ENCODE peak calls at places on chromosomes 7 and 10, in four cellular contexts. One of them, this sample, is unnamed.

GRCh38 chr10:52383088-52383487 is 69.0 kb downstream of the DKK1 start:
- DNase-seq in transverse colon: no peak
- DNase-seq in activated CD8-positive, alpha-beta memory T cell treated with anti-CD3 and anti-CD28 coated beads for 4 hours: no peak
- DNase-seq in Kasumi-1: no peak
- DNase-seq in this sample: no peak

GRCh38 chr7:95549818-95550529 is 46.3 kb downstream of the PDK4 start:
- DNase-seq in transverse colon: peak; percentile 92
- DNase-seq in activated CD8-positive, alpha-beta memory T cell treated with anti-CD3 and anti-CD28 coated beads for 4 hours: no peak
- DNase-seq in Kasumi-1: no peak
- DNase-seq in this sample: peak; percentile 89

GRCh38 chr10:9238041-9238440 is 1183.6 kb downstream of the GATA3 start:
- DNase-seq in transverse colon: no peak
- DNase-seq in activated CD8-positive, alpha-beta memory T cell treated with anti-CD3 and anti-CD28 coated beads for 4 hours: no peak
- DNase-seq in Kasumi-1: no peak
- DNase-seq in this sample: peak; percentile 61

GRCh38 chr7:104225441-104225840 is 17.6 kb upstream of the ORC5 start:
- DNase-seq in transverse colon: no peak
- DNase-seq in activated CD8-positive, alpha-beta memory T cell treated with anti-CD3 and anti-CD28 coated beads for 4 hours: no peak
- DNase-seq in Kasumi-1: no peak
- DNase-seq in this sample: no peak

GRCh38 chr7:73971315-73971700 is 56.7 kb upstream of the ELN start:
- DNase-seq in transverse colon: no peak
- DNase-seq in activated CD8-positive, alpha-beta memory T cell treated with anti-CD3 and anti-CD28 coated beads for 4 hours: no peak
- DNase-seq in Kasumi-1: no peak
- DNase-seq in this sample: peak; percentile 8

GRCh38 chr10:28841625-28842024 is 164.3 kb downstream of the BAMBI start:
- DNase-seq in transverse colon: no peak
- DNase-seq in activated CD8-positive, alpha-beta memory T cell treated with anti-CD3 and anti-CD28 coated beads for 4 hours: no peak
- DNase-seq in Kasumi-1: no peak
- DNase-seq in this sample: no peak

GRCh38 chr10:109883859-109884771 is 39.2 kb downstream of the XPNPEP1 start:
- DNase-seq in transverse colon: peak; percentile 51
- DNase-seq in activated CD8-positive, alpha-beta memory T cell treated with anti-CD3 and anti-CD28 coated beads for 4 hours: peak; percentile 20
- DNase-seq in Kasumi-1: peak; percentile 98
- DNase-seq in this sample: peak; percentile 75

GRCh38 chr7:26034386-26034785 is 117.6 kb upstream of the NFE2L3 start:
- DNase-seq in transverse colon: no peak
- DNase-seq in activated CD8-positive, alpha-beta memory T cell treated with anti-CD3 and anti-CD28 coated beads for 4 hours: no peak
- DNase-seq in Kasumi-1: peak; percentile 47
- DNase-seq in this sample: no peak

GRCh38 chr10:5971315-5971832 is 6.0 kb downstream of the IL15RA start:
- DNase-seq in transverse colon: peak; percentile 74
- DNase-seq in activated CD8-positive, alpha-beta memory T cell treated with anti-CD3 and anti-CD28 coated beads for 4 hours: no peak
- DNase-seq in Kasumi-1: peak; percentile 26
- DNase-seq in this sample: peak; percentile 48